ENCODE peak calls at places on chromosomes 6 and 20, in seven cellular contexts. L is NB4, C is IMR-90, F is sigmoid colon, W is prostate gland, H is GM12892, T is HCT116. Q is an unnamed sample.
A peak's percentile ranks its signal among the peaks of the same experiment; 100 is the strongest.

GRCh38 chr6:54860132-54860531 is 13.6 kb downstream of the FAM83B start:
- DNase-seq in L (no peak), C (no peak), F (no peak), W (no peak), H (no peak), T (no peak), Q (no peak)

GRCh38 chr20:62936996-62937352 is 973 bp upstream of the GID8 start:
- DNase-seq in L (no peak), C (peak; percentile 83), F (no peak), W (no peak), H (no peak), T (no peak), Q (no peak)

GRCh38 chr20:36812601-36813000 is 39.0 kb upstream of the DSN1 start:
- DNase-seq in L (no peak), C (no peak), F (no peak), W (no peak), H (no peak), T (no peak), Q (no peak)

GRCh38 chr20:56373942-56374341 is 15.2 kb downstream of the FAM210B start:
- DNase-seq in L (peak; percentile 96), C (peak; percentile 98), F (no peak), W (no peak), H (no peak), T (no peak), Q (no peak)

GRCh38 chr6:75283907-75284284 is 696 bp downstream of the TMEM30A start:
- DNase-seq in L (peak; percentile 33), C (no peak), F (no peak), W (no peak), H (no peak), T (no peak), Q (peak; percentile 27)

GRCh38 chr6:149864578-149865535 is 698 bp upstream of the LRP11 start:
- DNase-seq in L (peak; percentile 74), C (peak; percentile 77), F (peak; percentile 85), W (peak; percentile 49), H (no peak), T (no peak), Q (peak; percentile 61)

GRCh38 chr6:169654590-169655391 is 47.0 kb downstream of the WDR27 start:
- DNase-seq in L (no peak), C (peak; percentile 61), F (peak; percentile 89), W (peak; percentile 65), H (peak; percentile 62), T (no peak), Q (peak; percentile 81)

GRCh38 chr6:30113377-30113759 is 478 bp upstream of the TRIM31 start:
- DNase-seq in L (no peak), C (no peak), F (no peak), W (no peak), H (no peak), T (no peak), Q (no peak)

GRCh38 chr6:154478021-154478651 is 32.3 kb downstream of the CNKSR3 start:
- DNase-seq in L (no peak), C (peak; percentile 23), F (peak; percentile 72), W (no peak), H (no peak), T (no peak), Q (peak; percentile 45)

GRCh38 chr6:48973486-48973885 is 489.6 kb downstream of the MMUT start:
- DNase-seq in L (no peak), C (peak; percentile 15), F (no peak), W (no peak), H (no peak), T (no peak), Q (no peak)

DNA sequence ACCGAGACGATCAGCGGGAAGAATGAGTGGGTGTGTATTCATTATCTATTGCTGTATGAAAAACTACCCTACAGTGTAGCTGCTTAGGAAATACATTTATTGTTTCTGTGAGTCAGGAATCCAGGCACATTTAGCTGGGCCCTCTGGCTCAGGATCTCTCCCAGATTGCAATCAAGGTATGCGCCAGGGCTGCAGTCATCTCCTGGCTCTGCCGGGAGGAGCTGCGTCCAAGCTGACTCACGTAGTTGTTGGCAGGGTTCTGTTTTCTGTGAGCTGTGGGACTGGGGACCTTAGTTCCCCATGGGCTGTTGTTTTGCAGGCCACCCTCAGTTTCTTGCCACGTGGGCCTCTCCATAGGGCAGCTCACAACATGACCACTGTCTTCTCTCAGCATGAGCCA is 68.2 kb upstream of the FUCA2 start:
- DNase-seq in L (no peak), C (peak; percentile 95), F (peak; percentile 87), W (no peak), H (no peak), T (no peak), Q (no peak)
- TF ChIP-seq POLR2A in L (no peak), C (no peak), F (no peak), W (no peak), H (no peak), T (no peak), Q (no peak)

DNA sequence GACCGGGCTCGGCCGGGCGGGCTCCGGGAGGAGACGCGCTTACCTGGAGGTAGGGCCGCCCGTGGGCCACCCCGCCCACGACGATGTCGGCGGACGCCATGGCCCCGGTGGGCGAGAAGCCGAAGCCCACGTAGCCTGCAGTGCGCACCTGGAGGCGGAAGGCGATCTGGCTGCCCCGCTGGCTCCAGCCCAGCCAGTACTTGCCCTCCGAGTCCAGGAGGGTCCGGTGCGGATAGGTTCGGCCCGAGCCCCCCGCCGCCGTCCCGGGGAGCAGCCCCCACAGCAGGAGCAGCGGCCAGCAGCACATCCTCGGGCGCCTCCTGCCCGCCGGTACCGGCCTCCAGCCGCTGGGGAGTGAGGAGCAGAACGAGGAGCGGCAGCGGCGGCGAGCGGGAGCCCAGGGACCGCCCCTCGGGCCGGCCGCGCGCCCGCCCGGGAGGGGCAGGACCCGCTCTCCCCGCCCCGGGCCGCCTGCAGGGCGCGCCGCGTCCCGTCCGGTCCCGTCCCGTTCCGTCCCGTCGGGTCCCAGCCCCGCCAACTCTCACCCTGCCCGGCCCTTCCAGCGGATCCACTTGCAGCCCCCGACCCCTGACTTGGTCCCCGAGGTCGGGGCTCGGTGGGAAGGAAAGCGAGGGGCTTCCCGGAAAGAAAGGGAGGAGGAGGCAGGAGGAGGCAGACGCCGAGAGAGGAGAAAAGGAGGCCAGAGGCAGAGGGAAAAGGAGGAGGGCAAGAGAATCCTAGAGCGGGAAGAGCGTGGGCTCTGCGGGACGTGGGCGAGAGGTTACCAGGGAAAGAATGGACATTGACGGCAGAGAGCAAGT is at the start of gene MOXD1:
- DNase-seq in L (no peak), C (peak; percentile 37), F (peak; percentile 77), W (no peak), H (peak; percentile 50), T (no peak), Q (peak; percentile 19)
- TF ChIP-seq POLR2A in L (no peak), C (no peak), F (no peak), W (no peak), H (no peak), T (no peak), Q (no peak)

DNA sequence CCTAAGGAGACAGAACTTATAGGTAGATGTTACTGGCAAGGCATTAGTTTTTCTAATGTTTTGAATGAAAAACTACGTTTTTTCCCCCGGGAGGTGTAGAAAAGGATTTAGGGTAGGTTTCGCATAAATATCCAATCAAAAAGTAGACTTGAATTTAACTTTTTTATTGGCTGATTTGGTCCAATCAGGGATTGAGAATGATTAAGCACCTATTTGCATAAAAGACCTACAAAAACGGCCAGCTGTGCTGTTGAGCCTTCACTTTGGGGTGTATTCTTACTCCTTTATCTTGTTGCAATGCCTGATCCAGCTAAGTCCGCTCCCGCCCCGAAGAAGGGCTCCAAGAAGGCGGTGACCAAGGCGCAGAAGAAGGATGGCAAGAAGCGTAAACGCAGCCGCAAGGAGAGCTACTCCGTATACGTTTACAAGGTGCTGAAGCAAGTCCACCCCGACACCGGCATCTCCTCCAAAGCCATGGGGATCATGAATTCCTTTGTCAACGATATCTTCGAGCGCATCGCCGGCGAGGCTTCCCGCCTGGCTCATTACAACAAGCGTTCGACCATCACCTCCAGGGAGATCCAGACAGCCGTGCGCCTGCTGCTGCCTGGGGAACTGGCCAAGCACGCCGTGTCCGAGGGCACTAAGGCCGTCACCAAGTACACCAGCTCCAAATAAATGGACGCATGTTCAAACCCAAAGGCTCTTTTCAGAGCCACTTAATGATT is 113.5 kb upstream of the BTN3A2 start:
- DNase-seq in L (peak; percentile 98), C (peak; percentile 95), F (no peak), W (peak; percentile 58), H (no peak), T (no peak), Q (peak; percentile 76)
- TF ChIP-seq POLR2A in L (peak; percentile 92), C (peak; percentile 93), F (peak; percentile 78), W (peak; percentile 87), H (peak; percentile 97), T (no peak), Q (peak; percentile 49)

GRCh38 chr20:19838981-19839576 is 81.0 kb downstream of the RIN2 start:
- DNase-seq in L (no peak), C (no peak), F (no peak), W (no peak), H (no peak), T (no peak), Q (no peak)

GRCh38 chr20:19838495-19838894 is 80.4 kb downstream of the RIN2 start:
- DNase-seq in L (no peak), C (no peak), F (no peak), W (no peak), H (no peak), T (no peak), Q (no peak)

GRCh38 chr20:19841740-19842139 is 83.7 kb downstream of the RIN2 start:
- DNase-seq in L (no peak), C (no peak), F (no peak), W (no peak), H (no peak), T (no peak), Q (no peak)

GRCh38 chr20:19835533-19836222 is 77.6 kb downstream of the RIN2 start:
- DNase-seq in L (no peak), C (no peak), F (no peak), W (no peak), H (no peak), T (no peak), Q (no peak)

GRCh38 chr20:19840111-19840705 is 82.2 kb downstream of the RIN2 start:
- DNase-seq in L (no peak), C (no peak), F (no peak), W (no peak), H (no peak), T (no peak), Q (no peak)
- TF ChIP-seq POLR2A in L (no peak), C (no peak), F (no peak), W (no peak), H (no peak), T (no peak), Q (no peak)

GRCh38 chr6:35024601-35025054 is 116.5 kb downstream of the TCP11 start:
- DNase-seq in L (peak; percentile 73), C (peak; percentile 45), F (no peak), W (no peak), H (no peak), T (peak; percentile 29), Q (peak; percentile 62)
- TF ChIP-seq POLR2A in L (no peak), C (no peak), F (no peak), W (no peak), H (no peak), T (no peak), Q (no peak)

Q was measured in testis.